ENCODE peak calls at places on chromosome 19, in seven cellular contexts. E, W, M, L, I, D and H are unnamed samples.

GRCh38 chr19:19315444-19315843 is 4.9 kb downstream of the SUGP1 start:
- DNase-seq in E (no peak), W (no peak), M (no peak), L (no peak), I (no peak), D (no peak), H (no peak)

GRCh38 chr19:3266792-3267469 is 42.5 kb downstream of the CELF5 start:
- DNase-seq in E (no peak), W (no peak), M (no peak), L (no peak), I (no peak), D (no peak), H (no peak)

GRCh38 chr19:34692541-34692940 is 15.1 kb downstream of the ZNF302 start:
- DNase-seq in E (no peak), W (peak), M (no peak), L (no peak), I (no peak), D (no peak), H (no peak)

GRCh38 chr19:17867087-17867486 is 4.7 kb upstream of the SLC5A5 start:
- DNase-seq in E (peak), W (no peak), M (no peak), L (no peak), I (no peak), D (no peak), H (no peak)

GRCh38 chr19:43768273-43769050 is 12.3 kb downstream of the KCNN4 start:
- DNase-seq in E (no peak), W (peak), M (peak), L (no peak), I (no peak), D (no peak), H (peak)

GRCh38 chr19:12345197-12345596 is 11.8 kb upstream of the ZNF563 start:
- DNase-seq in E (no peak), W (no peak), M (no peak), L (no peak), I (no peak), D (no peak), H (no peak)

GRCh38 chr19:49851456-49852259 is 699 bp downstream of the PTOV1 start:
- DNase-seq in E (peak), W (peak), M (peak), L (no peak), I (no peak), D (no peak), H (peak)

GRCh38 chr19:51368366-51369282 is at the start of gene CLDND2:
- DNase-seq in E (no peak), W (no peak), M (no peak), L (no peak), I (no peak), D (no peak), H (no peak)

GRCh38 chr19:29017788-29018187 is 195.2 kb downstream of the UQCRFS1 start:
- DNase-seq in E (no peak), W (no peak), M (no peak), L (no peak), I (no peak), D (no peak), H (no peak)

GRCh38 chr19:33997690-33998089 is 174.6 kb upstream of the LSM14A start:
- DNase-seq in E (no peak), W (peak), M (no peak), L (no peak), I (no peak), D (peak), H (no peak)

GRCh38 chr19:38093587-38093986 is 130.4 kb downstream of the DPF1 start:
- DNase-seq in E (no peak), W (no peak), M (no peak), L (no peak), I (no peak), D (no peak), H (no peak)

GRCh38 chr19:13100871-13101589 is 1.6 kb downstream of the LYL1 start:
- DNase-seq in E (no peak), W (peak), M (no peak), L (no peak), I (no peak), D (no peak), H (no peak)

GRCh38 chr19:18697680-18698079 is 14.2 kb downstream of the CRTC1 start:
- DNase-seq in E (no peak), W (peak), M (peak), L (no peak), I (no peak), D (no peak), H (peak)

GRCh38 chr19:27889156-27889555 is 1323.8 kb downstream of the UQCRFS1 start:
- DNase-seq in E (no peak), W (no peak), M (no peak), L (no peak), I (no peak), D (no peak), H (no peak)

GRCh38 chr19:52640916-52641315 is 2.8 kb upstream of the ZNF83 start:
- DNase-seq in E (peak), W (no peak), M (no peak), L (no peak), I (no peak), D (no peak), H (no peak)

GRCh38 chr19:45591004-45591637 is 6.5 kb upstream of the OPA3 start:
- DNase-seq in E (peak), W (no peak), M (peak), L (no peak), I (peak), D (peak), H (peak)

GRCh38 chr19:15426485-15427349 is 7.9 kb upstream of the AKAP8L start:
- DNase-seq in E (no peak), W (no peak), M (no peak), L (no peak), I (no peak), D (no peak), H (no peak)

GRCh38 chr19:34867631-34868030 is 59.1 kb upstream of the ZNF30 start:
- DNase-seq in E (no peak), W (no peak), M (no peak), L (no peak), I (no peak), D (no peak), H (no peak)

GRCh38 chr19:35533822-35534521 is 716 bp downstream of the GAPDHS start:
- DNase-seq in E (peak), W (no peak), M (no peak), L (no peak), I (peak), D (peak), H (peak)

GRCh38 chr19:29365836-29366417 is 153.0 kb upstream of the UQCRFS1 start:
- DNase-seq in E (no peak), W (no peak), M (no peak), L (no peak), I (no peak), D (no peak), H (no peak)

GRCh38 chr19:48274938-48275337 is 5.1 kb downstream of the ZNF114 start:
- DNase-seq in E (no peak), W (no peak), M (no peak), L (no peak), I (no peak), D (no peak), H (no peak)

GRCh38 chr19:4060621-4061177 is 6.0 kb downstream of the ZBTB7A start:
- DNase-seq in E (no peak), W (no peak), M (peak), L (no peak), I (no peak), D (no peak), H (no peak)

GRCh38 chr19:38062959-38063786 is 156.2 kb downstream of the SIPA1L3 start:
- DNase-seq in E (no peak), W (no peak), M (no peak), L (no peak), I (peak), D (peak), H (no peak)

GRCh38 chr19:44866672-44867071 is 20.6 kb downstream of the NECTIN2 start:
- DNase-seq in E (no peak), W (no peak), M (peak), L (no peak), I (no peak), D (no peak), H (no peak)

GRCh38 chr19:7934766-7935165 is 8.7 kb downstream of the TIMM44 start:
- DNase-seq in E (no peak), W (no peak), M (no peak), L (no peak), I (no peak), D (no peak), H (peak)

GRCh38 chr19:45130888-45131615 is 29.7 kb downstream of the NKPD1 start:
- DNase-seq in E (no peak), W (peak), M (no peak), L (no peak), I (peak), D (no peak), H (no peak)

GRCh38 chr19:54100560-54100959 is at the start of gene OSCAR:
- DNase-seq in E (no peak), W (no peak), M (no peak), L (no peak), I (no peak), D (peak), H (peak)

GRCh38 chr19:51123381-51124186 is 1.1 kb upstream of the SIGLEC9 start:
- DNase-seq in E (no peak), W (no peak), M (no peak), L (no peak), I (no peak), D (no peak), H (no peak)

GRCh38 chr19:15304140-15304705 is 28.1 kb downstream of the BRD4 start:
- DNase-seq in E (no peak), W (peak), M (no peak), L (no peak), I (no peak), D (no peak), H (no peak)

GRCh38 chr19:34963531-34964406 is at the start of gene ZNF792:
- DNase-seq in E (peak), W (peak), M (peak), L (no peak), I (peak), D (peak), H (peak)

GRCh38 chr19:41218615-41219507 is at the start of gene AXL:
- DNase-seq in E (peak), W (peak), M (peak), L (peak), I (peak), D (peak), H (peak)

GRCh38 chr19:41222240-41222639 is 3.2 kb downstream of the AXL start:
- DNase-seq in E (no peak), W (no peak), M (no peak), L (no peak), I (no peak), D (no peak), H (no peak)

GRCh38 chr19:41218249-41218614 is 791 bp upstream of the AXL start:
- DNase-seq in E (no peak), W (no peak), M (no peak), L (no peak), I (no peak), D (no peak), H (no peak)

GRCh38 chr19:41221514-41222205 is 2.6 kb downstream of the AXL start:
- DNase-seq in E (no peak), W (no peak), M (no peak), L (no peak), I (no peak), D (no peak), H (no peak)

DNA sequence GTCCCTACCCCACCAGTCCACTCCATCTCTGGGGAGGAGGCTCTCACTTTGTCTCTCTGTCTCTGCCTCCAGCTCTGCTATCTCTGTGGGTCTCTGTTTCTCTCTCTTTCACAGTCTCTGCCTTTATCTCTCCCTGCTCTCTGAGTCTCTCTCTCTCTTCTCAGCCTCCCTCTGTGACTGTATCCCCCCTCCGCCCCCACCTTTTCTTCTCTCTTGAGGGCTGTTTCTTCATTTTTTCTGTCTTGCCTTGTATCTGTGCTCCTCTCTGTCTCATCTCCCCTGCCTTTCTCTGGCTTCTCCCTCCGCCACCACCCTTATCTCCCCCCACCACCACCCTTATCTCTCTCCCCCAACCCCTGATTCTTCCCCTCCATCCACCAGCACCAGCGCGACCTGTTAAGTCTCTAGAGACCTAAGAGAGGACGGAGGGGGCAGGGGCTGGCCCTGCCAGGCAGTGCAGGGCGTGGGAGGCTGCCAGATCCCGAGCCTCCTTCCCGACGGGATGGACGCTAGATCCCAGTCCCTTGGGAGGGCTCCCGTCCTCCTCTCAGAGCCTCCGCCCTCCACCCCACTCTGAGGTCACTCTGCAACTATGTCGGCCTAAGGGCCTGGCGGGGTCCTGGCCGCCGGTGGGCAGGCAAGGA is 1.0 kb downstream of the AXL start:
- DNase-seq in E (no peak), W (peak), M (no peak), L (no peak), I (peak), D (peak), H (peak)
- H3K27ac ChIP-seq in E (no peak), W (peak), M (peak), L (peak), I (peak), D (peak), H (peak)

GRCh38 chr19:1649706-1650626 is 2.4 kb downstream of the TCF3 start:
- DNase-seq in E (no peak), W (no peak), M (no peak), L (no peak), I (no peak), D (no peak), H (no peak)

GRCh38 chr19:1648156-1648925 is 4.1 kb downstream of the TCF3 start:
- DNase-seq in E (no peak), W (no peak), M (no peak), L (no peak), I (no peak), D (no peak), H (peak)

GRCh38 chr19:1647664-1648155 is 4.7 kb downstream of the TCF3 start:
- DNase-seq in E (no peak), W (no peak), M (no peak), L (no peak), I (no peak), D (no peak), H (no peak)

GRCh38 chr19:1650627-1651009 is 1.8 kb downstream of the TCF3 start:
- DNase-seq in E (no peak), W (no peak), M (no peak), L (no peak), I (peak), D (peak), H (no peak)

GRCh38 chr19:1648926-1649541 is 3.4 kb downstream of the TCF3 start:
- DNase-seq in E (no peak), W (no peak), M (no peak), L (no peak), I (no peak), D (no peak), H (peak)
- TF ChIP-seq CTCF in E (no peak), W (no peak), M (no peak), L (no peak), I (no peak), D (no peak), H (no peak)

DNA sequence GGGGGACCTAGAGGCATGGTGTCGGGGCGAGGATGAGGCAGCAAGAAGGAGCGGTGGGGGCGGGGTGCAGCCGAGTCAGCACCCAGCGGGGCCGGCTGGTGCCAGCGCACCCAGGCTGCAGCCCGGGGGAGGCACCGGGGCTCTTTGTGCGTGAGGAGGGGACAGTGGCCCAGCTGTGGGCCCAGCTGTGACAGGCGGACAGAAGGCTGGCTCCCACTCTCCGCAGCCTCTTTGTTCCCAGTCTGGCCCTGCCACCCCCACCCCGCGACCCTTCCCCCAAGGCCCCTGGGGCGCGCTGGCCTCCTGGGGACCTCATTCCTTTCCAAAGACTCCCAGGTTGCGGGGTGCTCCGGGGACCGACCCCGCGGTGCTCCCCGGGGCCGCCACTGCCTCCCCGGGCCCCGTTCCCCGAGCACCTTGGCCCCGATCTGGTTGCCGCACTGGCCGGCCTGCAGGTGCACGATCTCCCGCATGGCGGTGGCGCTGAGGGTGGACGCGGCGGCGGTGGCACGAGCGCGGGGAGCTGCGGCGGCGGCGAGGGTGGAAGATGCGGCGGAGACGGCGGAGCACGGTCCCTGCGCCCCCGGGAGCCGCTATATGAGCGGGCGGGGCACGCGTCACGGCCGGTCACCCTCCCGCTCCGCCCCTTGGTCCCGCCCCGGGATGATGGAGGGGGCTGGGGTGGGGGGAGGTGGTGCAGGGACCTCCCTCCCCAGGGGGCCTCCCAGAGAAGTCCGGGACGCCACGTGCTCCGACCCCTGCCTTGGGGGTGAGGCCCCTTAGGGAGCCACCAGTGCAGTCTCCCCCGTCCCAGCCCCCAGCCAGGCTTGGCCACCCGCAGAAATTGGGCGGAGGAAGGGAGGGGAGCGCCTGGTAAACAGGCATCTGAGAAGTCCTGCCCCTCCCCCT is at the start of gene TUBB4A:
- DNase-seq in E (peak), W (peak), M (no peak), L (no peak), I (no peak), D (no peak), H (no peak)
- H3K9ac ChIP-seq in E (no peak), W (no peak), M (no peak), L (no peak), I (no peak), D (no peak), H (no peak)

GRCh38 chr19:58477871-58478270 is 1.7 kb downstream of the ZNF446 start:
- DNase-seq in E (peak), W (no peak), M (no peak), L (no peak), I (no peak), D (no peak), H (peak)

GRCh38 chr19:58479736-58480480 is 3.8 kb downstream of the ZNF446 start:
- DNase-seq in E (peak), W (no peak), M (no peak), L (no peak), I (no peak), D (no peak), H (peak)

GRCh38 chr19:58480831-58481230 is 4.7 kb downstream of the ZNF446 start:
- DNase-seq in E (no peak), W (no peak), M (no peak), L (no peak), I (no peak), D (no peak), H (peak)

GRCh38 chr19:58480481-58480830 is 4.3 kb downstream of the ZNF446 start:
- DNase-seq in E (no peak), W (no peak), M (no peak), L (no peak), I (no peak), D (no peak), H (no peak)

DNA sequence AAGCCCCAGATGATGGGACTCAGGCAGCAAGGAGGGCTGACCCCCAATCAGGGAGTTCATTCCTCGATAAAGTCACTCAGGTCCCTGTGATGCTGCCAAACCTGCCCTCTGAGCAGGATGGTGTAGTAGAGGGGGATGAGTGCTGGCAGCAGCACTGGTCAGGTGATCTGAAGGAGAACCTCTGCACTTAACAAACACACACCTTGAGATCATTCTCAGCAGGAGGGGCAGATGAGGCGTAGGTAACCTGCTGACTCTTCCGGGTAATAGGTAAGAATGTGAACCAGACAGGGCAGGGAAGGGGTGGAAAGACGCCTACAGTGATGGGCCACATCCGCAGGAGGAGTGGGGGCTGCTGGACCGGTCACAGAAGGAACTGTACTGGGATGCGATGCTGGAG is 3.2 kb downstream of the ZNF446 start:
- DNase-seq in E (peak), W (no peak), M (no peak), L (no peak), I (no peak), D (no peak), H (no peak)
- H3K27ac ChIP-seq in E (no peak), W (no peak), M (no peak), L (no peak), I (no peak), D (no peak), H (no peak)